ENCODE peak calls at places on chromosomes 12 and 14, in ten cellular contexts. K is left ventricle myocardium inferior; O is SK-N-SH; D is CD4-positive, CD25-positive, alpha-beta regulatory T cell; Y is transverse colon; C is spleen; H is cardiac muscle cell; L is thoracic aorta; P is HCT116; W is neural progenitor cell. M is an unnamed sample. For H3K4me1, the result is how much of the 10 kb centered on the place peaks cover.

GRCh38 chr12:57631566-57632368 is 1.2 kb downstream of the B4GALNT1 start:
- DNase-seq in K (no peak), O (peak), D (no peak), Y (no peak), C (no peak), H (no peak), L (no peak), P (no peak), W (peak), M (no peak)

GRCh38 chr12:116735084-116735483 is 2.8 kb downstream of the SPRING1 start:
- DNase-seq in K (no peak), O (no peak), D (no peak), Y (no peak), C (no peak), H (no peak), L (no peak), P (no peak), W (no peak), M (no peak)

GRCh38 chr14:99534863-99535262 is 53.7 kb downstream of the CCNK start:
- DNase-seq in K (peak), O (no peak), D (no peak), Y (no peak), C (no peak), H (no peak), L (no peak), P (no peak), W (peak), M (no peak)

GRCh38 chr14:54267172-54267571 is 129.6 kb upstream of the CDKN3 start:
- DNase-seq in K (no peak), O (no peak), D (no peak), Y (no peak), C (no peak), H (no peak), L (no peak), P (no peak), W (no peak), M (no peak)

GRCh38 chr14:99186956-99187690 is 84.9 kb downstream of the BCL11B start:
- DNase-seq in K (no peak), O (no peak), D (no peak), Y (no peak), C (no peak), H (no peak), L (no peak), P (no peak), W (no peak), M (no peak)

GRCh38 chr12:76820888-76821482 is 57.1 kb downstream of the ZDHHC17 start:
- DNase-seq in K (no peak), O (peak), D (no peak), Y (peak), C (no peak), H (peak), L (no peak), P (peak), W (peak), M (no peak)

GRCh38 chr12:72203764-72204335 is 68.3 kb upstream of the TRHDE start:
- DNase-seq in K (no peak), O (no peak), D (no peak), Y (no peak), C (no peak), H (no peak), L (no peak), P (no peak), W (no peak), M (no peak)

GRCh38 chr14:77653473-77653872 is 37.0 kb upstream of the SPTLC2 start:
- DNase-seq in K (no peak), O (peak), D (no peak), Y (no peak), C (peak), H (no peak), L (no peak), P (no peak), W (peak), M (no peak)

GRCh38 chr12:60197589-60197988 is 601.8 kb downstream of the SLC16A7 start:
- DNase-seq in K (no peak), O (no peak), D (no peak), Y (no peak), C (no peak), H (no peak), L (no peak), P (no peak), W (no peak), M (no peak)

GRCh38 chr14:35482994-35483515 is 50.9 kb upstream of the INSM2 start:
- DNase-seq in K (no peak), O (no peak), D (no peak), Y (no peak), C (no peak), H (no peak), L (no peak), P (no peak), W (no peak), M (no peak)

GRCh38 chr14:58747181-58747580 is 109.4 kb downstream of the DACT1 start:
- DNase-seq in K (no peak), O (no peak), D (no peak), Y (peak), C (no peak), H (no peak), L (no peak), P (no peak), W (no peak), M (peak)

GRCh38 chr12:125892276-125892675 is 827.0 kb downstream of the AACS start:
- DNase-seq in K (no peak), O (no peak), D (no peak), Y (no peak), C (no peak), H (no peak), L (no peak), P (no peak), W (no peak), M (no peak)

GRCh38 chr14:46661728-46662127 is 10.1 kb upstream of the RPL10L start:
- DNase-seq in K (no peak), O (no peak), D (no peak), Y (no peak), C (no peak), H (no peak), L (no peak), P (peak), W (peak), M (no peak)

GRCh38 chr12:12206776-12207388 is 60.0 kb downstream of the LRP6 start:
- DNase-seq in K (no peak), O (no peak), D (no peak), Y (no peak), C (no peak), H (no peak), L (no peak), P (no peak), W (no peak), M (no peak)

GRCh38 chr12:77940011-77940423 is 109.3 kb downstream of the NAV3 start:
- DNase-seq in K (no peak), O (no peak), D (no peak), Y (no peak), C (no peak), H (peak), L (no peak), P (peak), W (no peak), M (no peak)

GRCh38 chr14:35140718-35141581 is 18.6 kb downstream of the PRORP start:
- DNase-seq in K (no peak), O (peak), D (peak), Y (no peak), C (no peak), H (no peak), L (no peak), P (no peak), W (no peak), M (no peak)

GRCh38 chr14:54423991-54424390 is 17.2 kb downstream of the CNIH1 start:
- DNase-seq in K (no peak), O (no peak), D (no peak), Y (no peak), C (no peak), H (no peak), L (no peak), P (no peak), W (no peak), M (no peak)

GRCh38 chr12:93019240-93019910 is 90.3 kb upstream of the EEA1 start:
- DNase-seq in K (no peak), O (no peak), D (no peak), Y (peak), C (no peak), H (no peak), L (no peak), P (no peak), W (no peak), M (no peak)

GRCh38 chr12:93020998-93021597 is 92.0 kb upstream of the EEA1 start:
- DNase-seq in K (no peak), O (no peak), D (no peak), Y (no peak), C (no peak), H (no peak), L (no peak), P (no peak), W (no peak), M (no peak)

GRCh38 chr12:93019911-93020224 is 90.8 kb upstream of the EEA1 start:
- DNase-seq in K (no peak), O (no peak), D (no peak), Y (peak), C (no peak), H (no peak), L (no peak), P (no peak), W (no peak), M (no peak)

GRCh38 chr12:93018610-93019009 is 89.5 kb upstream of the EEA1 start:
- DNase-seq in K (no peak), O (no peak), D (no peak), Y (peak), C (no peak), H (no peak), L (no peak), P (no peak), W (no peak), M (no peak)

GRCh38 chr12:93020225-93020997 is 91.3 kb upstream of the EEA1 start:
- DNase-seq in K (no peak), O (no peak), D (no peak), Y (peak), C (no peak), H (no peak), L (no peak), P (no peak), W (no peak), M (no peak)
- H3K4me1 ChIP-seq in K (under half), O (under half), D (under half), Y (under half), C (under half), H (under half), L (under half), P (under half), W (under half), M (under half)

DNA sequence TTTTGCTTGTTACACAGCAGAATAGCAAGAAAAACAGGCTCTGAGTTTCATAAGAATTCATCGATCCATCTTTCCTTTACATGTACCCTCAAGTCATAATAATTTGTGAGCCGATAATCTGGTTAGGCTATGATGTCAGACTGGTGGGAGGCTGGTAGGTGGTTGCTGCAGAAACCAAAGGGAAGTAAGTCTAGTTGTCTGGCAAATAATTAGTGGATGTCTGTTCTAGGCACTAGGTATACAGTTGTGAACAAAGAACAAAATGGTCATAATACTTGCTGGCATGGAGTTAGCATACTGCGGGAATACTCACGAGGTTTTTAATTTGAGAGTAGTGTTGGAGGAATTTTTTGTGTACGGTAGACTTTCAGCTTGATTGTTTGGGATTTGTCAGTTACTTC is 8.8 kb downstream of the SUSD6 start:
- DNase-seq in K (no peak), O (no peak), D (no peak), Y (no peak), C (no peak), H (no peak), L (no peak), P (no peak), W (no peak), M (no peak)
- H3K4me1 ChIP-seq in K (half or more), O (under half), D (half or more), Y (under half), C (half or more), H (under half), L (half or more), P (under half), W (under half), M (half or more)

GRCh38 chr12:131928080-131928764 is 854 bp upstream of the PUS1 start:
- DNase-seq in K (no peak), O (peak), D (no peak), Y (peak), C (no peak), H (peak), L (no peak), P (no peak), W (no peak), M (no peak)

GRCh38 chr12:131928765-131929529 is at the start of gene PUS1:
- DNase-seq in K (peak), O (peak), D (peak), Y (peak), C (peak), H (peak), L (peak), P (peak), W (peak), M (peak)

GRCh38 chr12:131929530-131930456 is 717 bp downstream of the PUS1 start:
- DNase-seq in K (no peak), O (peak), D (peak), Y (peak), C (peak), H (peak), L (no peak), P (no peak), W (peak), M (no peak)

GRCh38 chr12:131933387-131933786 is 4.3 kb downstream of the PUS1 start:
- DNase-seq in K (no peak), O (no peak), D (no peak), Y (no peak), C (peak), H (no peak), L (no peak), P (no peak), W (no peak), M (no peak)

DNA sequence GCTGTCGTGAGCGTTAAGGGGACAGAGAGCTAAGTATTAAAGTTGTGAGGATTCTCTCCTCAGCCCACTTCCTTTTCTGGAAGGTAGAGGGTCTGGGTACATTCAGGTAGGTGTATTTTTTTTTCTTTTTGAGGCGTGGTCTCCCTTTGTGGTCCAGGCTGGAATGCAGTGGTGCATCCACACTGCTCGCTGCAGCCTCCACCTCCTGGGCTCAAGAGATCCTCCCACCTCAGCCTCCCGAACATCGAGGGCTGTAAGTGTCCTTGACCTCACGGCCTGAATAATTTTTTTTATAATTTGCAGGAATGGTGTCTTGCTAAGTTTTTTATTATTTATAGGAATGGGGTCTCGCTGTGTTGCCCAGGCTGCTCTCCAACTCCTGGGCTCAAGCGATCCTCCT is 1.4 kb downstream of the PUS1 start:
- DNase-seq in K (no peak), O (no peak), D (no peak), Y (no peak), C (no peak), H (no peak), L (no peak), P (no peak), W (no peak), M (no peak)
- H3K4me1 ChIP-seq in K (under half), O (under half), D (under half), Y (under half), C (under half), H (under half), L (under half), P (under half), W (under half), M (under half)

GRCh38 chr14:105472496-105472991 is 2.1 kb upstream of the CRIP2 start:
- DNase-seq in K (peak), O (peak), D (no peak), Y (no peak), C (no peak), H (no peak), L (no peak), P (no peak), W (no peak), M (no peak)
- H3K4me1 ChIP-seq in K (half or more), O (half or more), D (under half), Y (under half), C (half or more), H (half or more), L (half or more), P (under half), W (under half), M (under half)

GRCh38 chr12:51318846-51319570 is 5.0 kb downstream of the BIN2 start:
- DNase-seq in K (no peak), O (no peak), D (peak), Y (peak), C (peak), H (no peak), L (no peak), P (no peak), W (no peak), M (no peak)
- H3K4me1 ChIP-seq in K (under half), O (under half), D (half or more), Y (under half), C (half or more), H (under half), L (under half), P (under half), W (under half), M (under half)

DNA sequence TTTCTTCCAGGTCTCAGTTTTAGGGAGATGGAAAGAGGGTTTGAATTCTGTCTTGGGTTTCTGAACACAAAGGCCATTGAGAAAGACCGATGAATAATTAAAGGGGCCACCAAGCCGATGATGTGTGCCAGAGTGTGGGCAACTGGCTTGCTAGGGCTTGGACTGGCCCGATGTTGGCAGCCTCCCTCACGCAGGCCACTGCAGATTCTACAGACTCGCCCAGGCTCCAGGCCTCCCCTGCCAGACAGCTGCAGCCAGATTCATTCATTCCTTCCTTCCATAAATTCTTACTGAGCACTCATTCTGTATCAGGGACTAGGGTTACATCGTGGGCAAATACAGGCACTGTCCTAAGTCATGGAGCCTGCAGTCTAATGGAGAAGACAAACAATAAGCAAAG is 34.9 kb downstream of the ACTN1 start:
- DNase-seq in K (no peak), O (no peak), D (no peak), Y (no peak), C (no peak), H (no peak), L (no peak), P (no peak), W (no peak), M (no peak)
- H3K4me1 ChIP-seq in K (half or more), O (half or more), D (under half), Y (half or more), C (half or more), H (half or more), L (half or more), P (under half), W (under half), M (under half)

DNA sequence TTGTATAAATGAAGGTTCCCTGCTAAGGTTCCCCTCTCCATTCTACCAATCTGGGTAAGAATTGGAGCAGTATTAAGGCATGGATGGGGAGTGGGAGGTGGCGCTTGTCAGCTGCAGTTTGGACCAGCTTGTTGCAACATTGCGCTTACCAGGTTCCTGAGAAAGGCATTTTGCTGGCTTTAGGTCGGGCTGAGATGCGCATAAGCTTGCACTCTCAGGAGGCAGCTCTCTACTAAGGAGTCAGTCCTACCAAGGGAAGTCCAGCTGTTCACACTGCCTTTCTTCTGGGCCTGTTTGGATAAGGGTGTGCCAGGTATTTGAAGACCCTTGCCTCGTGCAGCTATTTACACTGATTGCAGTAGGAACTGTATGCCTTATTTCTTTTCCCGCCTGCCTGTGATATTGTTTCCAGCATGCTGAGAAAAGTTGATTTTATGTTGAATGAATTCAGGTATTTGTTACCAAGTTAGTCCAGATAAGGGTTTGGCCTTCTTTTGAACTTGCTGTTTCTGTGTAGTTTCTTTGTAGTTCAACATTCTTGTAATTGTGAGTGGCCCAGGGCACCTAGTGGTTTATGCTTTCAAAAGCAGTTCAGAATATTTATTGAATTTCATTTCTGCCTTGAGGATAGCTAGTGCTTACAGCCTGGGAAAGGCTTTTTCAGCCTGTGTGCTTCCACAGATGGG is 2.6 kb downstream of the MLEC start:
- DNase-seq in K (no peak), O (no peak), D (no peak), Y (no peak), C (no peak), H (no peak), L (no peak), P (no peak), W (no peak), M (no peak)
- H3K4me1 ChIP-seq in K (half or more), O (under half), D (under half), Y (under half), C (half or more), H (under half), L (under half), P (under half), W (under half), M (under half)

GRCh38 chr14:89294872-89295271 is 122.2 kb downstream of the FOXN3 start:
- DNase-seq in K (no peak), O (no peak), D (no peak), Y (no peak), C (no peak), H (no peak), L (no peak), P (no peak), W (no peak), M (no peak)
- H3K4me1 ChIP-seq in K (half or more), O (under half), D (under half), Y (under half), C (under half), H (under half), L (under half), P (under half), W (under half), M (under half)

DNA sequence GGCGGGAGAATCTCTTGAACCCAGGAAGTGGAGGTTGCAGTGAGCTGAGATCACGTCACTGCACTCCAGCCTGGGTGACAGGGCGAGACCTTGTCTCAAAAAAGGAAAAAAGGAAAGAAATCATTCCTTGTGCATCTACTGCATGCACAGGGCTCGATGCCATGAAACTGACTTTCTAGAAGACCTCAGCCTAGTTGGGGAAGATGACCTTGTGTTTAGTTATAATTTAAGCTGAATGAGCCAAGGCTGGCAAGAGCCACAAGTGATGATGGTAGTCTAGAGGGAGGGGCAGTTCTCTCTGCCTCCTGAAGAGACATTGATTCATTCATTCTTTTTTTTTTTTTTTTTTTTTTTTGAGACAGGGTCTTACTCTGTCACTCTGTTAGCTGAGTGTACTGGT is 24.2 kb downstream of the ACACB start:
- DNase-seq in K (no peak), O (no peak), D (no peak), Y (no peak), C (no peak), H (no peak), L (no peak), P (no peak), W (no peak), M (no peak)
- H3K4me1 ChIP-seq in K (half or more), O (under half), D (under half), Y (under half), C (under half), H (under half), L (under half), P (under half), W (under half), M (under half)

GRCh38 chr12:20628999-20629398 is 66.1 kb upstream of the SLCO1C1 start:
- DNase-seq in K (no peak), O (no peak), D (no peak), Y (no peak), C (no peak), H (no peak), L (no peak), P (no peak), W (no peak), M (no peak)
- H3K4me1 ChIP-seq in K (half or more), O (under half), D (under half), Y (under half), C (under half), H (under half), L (half or more), P (under half), W (under half), M (under half)